ENCODE peak calls at places on chromosomes 5 and 9, in nine cellular contexts. X is naive B cell, I is cerebellar nuclear complex, Y is glutamatergic neuron, S is AG20443, G is H7, R is foreskin fibroblast, U is psoas muscle, E is GM12865. N is an unnamed sample.

GRCh38 chr5:113043491-113043931 is 66.9 kb downstream of the DCP2 start:
- DNase-seq in X (no peak), I (no peak), Y (peak), S (peak), G (peak), R (no peak), U (peak), E (no peak), N (peak)

GRCh38 chr5:96149546-96149945 is 187.9 kb upstream of the ELL2 start:
- DNase-seq in X (no peak), I (no peak), Y (no peak), S (peak), G (no peak), R (peak), U (no peak), E (peak), N (peak)

GRCh38 chr9:114303977-114304376 is 18.9 kb upstream of the ORM1 start:
- DNase-seq in X (no peak), I (no peak), Y (no peak), S (no peak), G (peak), R (no peak), U (no peak), E (no peak), N (no peak)

GRCh38 chr9:116639251-116639741 is 47.8 kb upstream of the TRIM32 start:
- DNase-seq in X (no peak), I (no peak), Y (no peak), S (peak), G (no peak), R (peak), U (no peak), E (no peak), N (no peak)

GRCh38 chr9:109950710-109951443 is 170.9 kb downstream of the PALM2AKAP2 start:
- DNase-seq in X (no peak), I (no peak), Y (no peak), S (no peak), G (no peak), R (no peak), U (no peak), E (peak), N (no peak)

GRCh38 chr5:51518607-51519006 is 135.4 kb downstream of the ISL1 start:
- DNase-seq in X (no peak), I (no peak), Y (peak), S (no peak), G (no peak), R (no peak), U (no peak), E (no peak), N (no peak)

GRCh38 chr5:10420926-10421325 is 20.8 kb upstream of the ROPN1L start:
- DNase-seq in X (no peak), I (no peak), Y (no peak), S (peak), G (no peak), R (no peak), U (no peak), E (no peak), N (no peak)

GRCh38 chr9:69465473-69465872 is 140.5 kb downstream of the ENTREP1 start:
- DNase-seq in X (no peak), I (no peak), Y (no peak), S (no peak), G (no peak), R (no peak), U (peak), E (no peak), N (no peak)

GRCh38 chr9:86483496-86483895 is 129.3 kb upstream of the TUT7 start:
- DNase-seq in X (no peak), I (no peak), Y (no peak), S (no peak), G (no peak), R (no peak), U (no peak), E (no peak), N (no peak)

GRCh38 chr5:61329729-61330128 is 2.3 kb upstream of the ZSWIM6 start:
- DNase-seq in X (no peak), I (no peak), Y (no peak), S (no peak), G (peak), R (no peak), U (no peak), E (peak), N (no peak)

GRCh38 chr9:33818167-33818831 is 1.3 kb downstream of the UBE2R2 start:
- DNase-seq in X (no peak), I (no peak), Y (no peak), S (no peak), G (peak), R (no peak), U (no peak), E (peak), N (no peak)

GRCh38 chr5:164708831-164709230 is 1203.4 kb downstream of the MAT2B start:
- DNase-seq in X (no peak), I (no peak), Y (no peak), S (no peak), G (peak), R (no peak), U (no peak), E (no peak), N (no peak)

GRCh38 chr9:70363760-70364159 is 50.7 kb downstream of the KLF9 start:
- DNase-seq in X (no peak), I (no peak), Y (no peak), S (no peak), G (no peak), R (no peak), U (no peak), E (no peak), N (no peak)

GRCh38 chr9:85858351-85858750 is 82.6 kb upstream of the NAA35 start:
- DNase-seq in X (no peak), I (no peak), Y (no peak), S (no peak), G (no peak), R (no peak), U (no peak), E (no peak), N (no peak)

GRCh38 chr5:134541736-134542376 is 16.4 kb downstream of the JADE2 start:
- DNase-seq in X (no peak), I (no peak), Y (no peak), S (peak), G (peak), R (no peak), U (peak), E (peak), N (no peak)

GRCh38 chr5:158203256-158203655 is 344.3 kb upstream of the CLINT1 start:
- DNase-seq in X (no peak), I (no peak), Y (no peak), S (no peak), G (no peak), R (no peak), U (no peak), E (no peak), N (no peak)

GRCh38 chr5:133990396-133990795 is 14.4 kb downstream of the VDAC1 start:
- DNase-seq in X (no peak), I (no peak), Y (no peak), S (no peak), G (no peak), R (no peak), U (no peak), E (no peak), N (no peak)

GRCh38 chr5:86360801-86361200 is 256.9 kb upstream of the COX7C start:
- DNase-seq in X (no peak), I (no peak), Y (no peak), S (no peak), G (no peak), R (no peak), U (no peak), E (no peak), N (no peak)

GRCh38 chr5:1502046-1502736 is 21.6 kb downstream of the LPCAT1 start:
- DNase-seq in X (peak), I (no peak), Y (no peak), S (peak), G (peak), R (no peak), U (peak), E (peak), N (no peak)

GRCh38 chr5:117623042-117623815 is 1048.6 kb upstream of the SEMA6A start:
- DNase-seq in X (no peak), I (peak), Y (peak), S (no peak), G (no peak), R (no peak), U (no peak), E (no peak), N (no peak)

GRCh38 chr9:18457498-18457897 is 16.5 kb upstream of the ADAMTSL1 start:
- DNase-seq in X (no peak), I (no peak), Y (no peak), S (no peak), G (no peak), R (no peak), U (no peak), E (no peak), N (no peak)

GRCh38 chr9:113857875-113858274 is 18.2 kb upstream of the ZNF618 start:
- DNase-seq in X (no peak), I (no peak), Y (no peak), S (no peak), G (no peak), R (no peak), U (no peak), E (peak), N (no peak)

GRCh38 chr5:7208911-7209310 is 187.0 kb upstream of the ADCY2 start:
- DNase-seq in X (no peak), I (no peak), Y (no peak), S (no peak), G (no peak), R (no peak), U (peak), E (no peak), N (no peak)

N was measured in fibroblast of gingiva.